ENCODE peak calls at places on chromosomes 3 and 15, in four cellular contexts. J is B cell; Z is central memory CD4-positive, alpha-beta T cell; S is astrocyte of the spinal cord. T is an unnamed sample.

GRCh38 chr15:31031471-31032064 is 40.1 kb upstream of the MTMR10 start:
- DNase-seq in J (peak; percentile 21), Z (no peak), S (peak; percentile 55), T (no peak)

GRCh38 chr15:93038064-93038705 is 50.8 kb downstream of the RGMA start:
- DNase-seq in J (no peak), Z (no peak), S (no peak), T (no peak)

GRCh38 chr3:99929409-99930139 is 111.9 kb downstream of the CMSS1 start:
- DNase-seq in J (no peak), Z (no peak), S (peak; percentile 80), T (no peak)

GRCh38 chr3:149179225-149179624 is 42.4 kb downstream of the CP start:
- DNase-seq in J (no peak), Z (no peak), S (peak; percentile 24), T (no peak)

GRCh38 chr15:67406257-67406861 is 114.6 kb upstream of the C15orf61 start:
- DNase-seq in J (no peak), Z (no peak), S (no peak), T (no peak)

GRCh38 chr3:113532698-113533533 is 561 bp downstream of the SIDT1 start:
- DNase-seq in J (peak; percentile 75), Z (peak; percentile 21), S (peak; percentile 3), T (peak; percentile 69)

GRCh38 chr3:134020135-134020680 is 9.5 kb downstream of the SLCO2A1 start:
- DNase-seq in J (no peak), Z (no peak), S (no peak), T (no peak)

GRCh38 chr3:32391643-32392529 is at the start of gene CMTM7:
- DNase-seq in J (peak; percentile 72), Z (peak; percentile 63), S (peak; percentile 59), T (peak; percentile 50)

GRCh38 chr15:27889258-27889657 is 209.9 kb downstream of the OCA2 start:
- DNase-seq in J (no peak), Z (no peak), S (no peak), T (no peak)

GRCh38 chr15:54707805-54708752 is 488.7 kb downstream of the RSL24D1 start:
- DNase-seq in J (no peak), Z (no peak), S (no peak), T (no peak)

GRCh38 chr3:64163019-64163754 is 62.1 kb downstream of the PRICKLE2 start:
- DNase-seq in J (no peak), Z (no peak), S (no peak), T (no peak)

GRCh38 chr3:182729903-182730674 is 63.2 kb upstream of the ATP11B start:
- DNase-seq in J (peak; percentile 68), Z (no peak), S (no peak), T (peak; percentile 63)

GRCh38 chr3:31704651-31705179 is 172.0 kb downstream of the STT3B start:
- DNase-seq in J (no peak), Z (no peak), S (peak; percentile 46), T (no peak)

GRCh38 chr3:160381470-160381869 is 17.6 kb downstream of the IFT80 start:
- DNase-seq in J (no peak), Z (no peak), S (no peak), T (no peak)

GRCh38 chr15:91982401-91982800 is 128.9 kb downstream of the SLCO3A1 start:
- DNase-seq in J (no peak), Z (no peak), S (no peak), T (no peak)

GRCh38 chr3:146421814-146422748 is 47.3 kb downstream of the PLSCR2 start:
- DNase-seq in J (no peak), Z (no peak), S (peak; percentile 85), T (no peak)

GRCh38 chr3:33658971-33659848 is 58.8 kb downstream of the CLASP2 start:
- DNase-seq in J (peak; percentile 39), Z (peak; percentile 17), S (peak; percentile 89), T (peak; percentile 52)

GRCh38 chr3:148971819-148972218 is 19.5 kb upstream of the GYG1 start:
- DNase-seq in J (no peak), Z (no peak), S (peak; percentile 53), T (no peak)

GRCh38 chr15:51311510-51311909 is 26.9 kb downstream of the CYP19A1 start:
- DNase-seq in J (no peak), Z (no peak), S (no peak), T (no peak)

GRCh38 chr3:127746400-127747057 is 73.8 kb downstream of the ABTB1 start:
- DNase-seq in J (no peak), Z (no peak), S (no peak), T (no peak)

GRCh38 chr3:50165388-50166308 is 10.5 kb downstream of the SEMA3F start:
- DNase-seq in J (no peak), Z (no peak), S (peak; percentile 56), T (no peak)

GRCh38 chr3:134312873-134313838 is 61.1 kb downstream of the AMOTL2 start:
- DNase-seq in J (no peak), Z (no peak), S (peak; percentile 77), T (no peak)

GRCh38 chr3:109396811-109397210 is 59.5 kb upstream of the DPPA4 start:
- DNase-seq in J (no peak), Z (no peak), S (no peak), T (no peak)

GRCh38 chr3:161630791-161631190 is 134.2 kb downstream of the OTOL1 start:
- DNase-seq in J (no peak), Z (no peak), S (peak; percentile 15), T (no peak)

GRCh38 chr3:45204136-45204535 is 22.0 kb downstream of the TMEM158 start:
- DNase-seq in J (no peak), Z (no peak), S (peak; percentile 51), T (no peak)

GRCh38 chr3:3342141-3342540 is 162.7 kb upstream of the CRBN start:
- DNase-seq in J (no peak), Z (no peak), S (no peak), T (no peak)

T was measured in GM06990.